ENCODE peak calls at places on chromosomes 7 and 10, in four cellular contexts. L is mesenchymal stem cell, D is cardiac muscle cell, Z is left ventricle myocardium inferior. B is an unnamed sample.

GRCh38 chr10:80497187-80498038 is 40.3 kb upstream of the SH2D4B start:
- DNase-seq in Z (peak), D (peak), L (no peak), B (peak)

GRCh38 chr10:60208676-60209269 is 180.9 kb downstream of the ANK3 start:
- DNase-seq in D (peak), Z (no peak), L (peak), B (peak)

GRCh38 chr10:24307696-24308476 is 98.9 kb downstream of the KIAA1217 start:
- DNase-seq in D (peak), L (no peak), Z (peak), B (no peak)

GRCh38 chr7:73418113-73418703 is 15.4 kb upstream of the FZD9 start:
- DNase-seq in L (no peak), Z (no peak), D (no peak), B (no peak)

GRCh38 chr10:79473511-79474095 is 28.2 kb upstream of the ZCCHC24 start:
- DNase-seq in D (no peak), L (no peak), Z (no peak), B (no peak)

GRCh38 chr7:87926581-87927461 is 7.2 kb upstream of the ADAM22 start:
- DNase-seq in D (peak), L (peak), Z (no peak), B (peak)

GRCh38 chr7:13117103-13117502 is 429.7 kb downstream of the ARL4A start:
- DNase-seq in Z (no peak), L (peak), D (peak), B (no peak)

GRCh38 chr7:7565018-7565680 is 1.5 kb upstream of the MIOS start:
- DNase-seq in D (no peak), Z (no peak), L (no peak), B (no peak)

GRCh38 chr10:61330669-61331068 is 122.5 kb downstream of the TMEM26 start:
- DNase-seq in Z (no peak), L (no peak), D (no peak), B (no peak)

GRCh38 chr7:66076459-66077329 is 1.1 kb downstream of the ASL start:
- DNase-seq in Z (no peak), L (peak), D (no peak), B (no peak)

GRCh38 chr7:92809397-92810241 is 26.8 kb downstream of the CDK6 start:
- DNase-seq in D (peak), L (peak), Z (peak), B (peak)

GRCh38 chr10:49654036-49654693 is 25.3 kb upstream of the C10orf53 start:
- DNase-seq in Z (no peak), D (no peak), L (no peak), B (no peak)

GRCh38 chr10:5584895-5585516 is 60.2 kb downstream of the CALML3 start:
- DNase-seq in D (peak), Z (no peak), L (peak), B (no peak)

GRCh38 chr10:110279062-110279986 is 25.4 kb downstream of the SMNDC1 start:
- DNase-seq in L (peak), D (peak), Z (no peak), B (peak)

GRCh38 chr10:83987216-83987615 is 152.1 kb upstream of the GHITM start:
- DNase-seq in D (no peak), L (no peak), Z (no peak), B (no peak)

GRCh38 chr10:23055424-23056191 is 39.8 kb upstream of the MSRB2 start:
- DNase-seq in D (no peak), Z (no peak), L (no peak), B (no peak)

GRCh38 chr7:106693659-106694353 is 32.8 kb upstream of the CCDC71L start:
- DNase-seq in D (no peak), Z (no peak), L (peak), B (no peak)

GRCh38 chr7:83413831-83414230 is 235.1 kb downstream of the SEMA3E start:
- DNase-seq in L (peak), Z (no peak), D (peak), B (peak)

GRCh38 chr10:101686133-101686925 is 8.6 kb downstream of the FBXW4 start:
- DNase-seq in L (no peak), D (no peak), Z (no peak), B (no peak)

GRCh38 chr10:88893611-88894010 is 13.6 kb downstream of the STAMBPL1 start:
- DNase-seq in Z (no peak), D (peak), L (no peak), B (no peak)

GRCh38 chr10:98469532-98469931 is 22.8 kb upstream of the HPS1 start:
- DNase-seq in D (no peak), L (no peak), Z (no peak), B (no peak)

DNA sequence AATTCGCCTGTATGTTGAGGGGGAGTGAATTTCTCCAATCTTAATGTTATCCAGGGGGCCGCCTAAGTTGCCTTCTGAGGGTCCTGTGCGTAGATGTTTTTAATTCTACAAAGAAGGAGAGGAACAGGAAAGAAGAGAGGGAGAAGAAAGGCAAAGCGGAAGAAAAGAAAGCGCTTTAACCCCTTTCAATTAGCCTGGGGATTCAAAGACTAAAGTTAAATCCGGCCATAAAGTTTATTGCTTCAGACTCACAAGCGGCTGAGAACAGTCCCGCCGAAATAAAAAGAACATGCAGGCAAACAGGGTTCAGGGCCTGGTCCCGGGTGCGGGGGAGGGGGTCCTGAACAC is 4.5 kb downstream of the HOXA5 start:
- DNase-seq in D (no peak), L (peak), Z (no peak), B (no peak)
- H3K4me3 ChIP-seq in D (no peak), L (peak), Z (no peak), B (peak)

GRCh38 chr7:151736403-151736909 is 140.5 kb downstream of the PRKAG2 start:
- DNase-seq in D (peak), Z (peak), L (peak), B (peak)
- H3K4me3 ChIP-seq in D (peak), Z (peak), L (no peak), B (peak)

GRCh38 chr7:151166629-151167196 is 781 bp downstream of the GBX1 start:
- DNase-seq in D (no peak), L (no peak), Z (no peak), B (no peak)
- H3K4me3 ChIP-seq in D (peak), L (peak), Z (peak), B (peak)

GRCh38 chr10:14555806-14556205 is 218.9 kb downstream of the FAM107B start:
- DNase-seq in Z (no peak), D (no peak), L (no peak), B (no peak)
- H3K4me3 ChIP-seq in Z (no peak), D (no peak), L (no peak), B (no peak)

GRCh38 chr7:107882766-107883165 is 8.2 kb upstream of the DLD start:
- DNase-seq in L (no peak), D (no peak), Z (no peak), B (no peak)

GRCh38 chr7:107877731-107878382 is 13.1 kb upstream of the DLD start:
- DNase-seq in L (no peak), D (no peak), Z (no peak), B (no peak)

GRCh38 chr7:107874605-107875446 is 16.2 kb upstream of the DLD start:
- DNase-seq in Z (no peak), D (peak), L (peak), B (no peak)

GRCh38 chr7:107879400-107880035 is 11.5 kb upstream of the DLD start:
- DNase-seq in Z (no peak), L (peak), D (peak), B (no peak)

GRCh38 chr7:107878636-107879035 is 12.3 kb upstream of the DLD start:
- DNase-seq in Z (no peak), L (no peak), D (no peak), B (no peak)
- H3K4me3 ChIP-seq in Z (no peak), L (no peak), D (no peak), B (no peak)

B was measured in skeletal muscle cell.